ENCODE peak calls at places on chromosome 14, in eight cellular contexts. X, A, B, K, I, V, G and N are unnamed samples.

GRCh38 chr14:69345402-69345801 is 52.7 kb downstream of the ERH start:
- DNase-seq in K (no peak), I (no peak), V (no peak), B (no peak), A (no peak), X (no peak), G (no peak), N (no peak)

GRCh38 chr14:102392506-102392905 is 29.8 kb downstream of the TECPR2 start:
- DNase-seq in K (no peak), I (no peak), G (no peak), B (no peak), V (no peak), A (no peak), X (no peak), N (no peak)

GRCh38 chr14:82621881-82622450 is 1088.3 kb upstream of the SEL1L start:
- DNase-seq in A (no peak), B (no peak), K (no peak), G (no peak), I (no peak), V (no peak), X (no peak), N (no peak)

GRCh38 chr14:36524220-36524837 is 4.3 kb upstream of the NKX2-1 start:
- DNase-seq in A (no peak), K (no peak), X (no peak), I (no peak), G (no peak), V (no peak), B (no peak), N (no peak)

GRCh38 chr14:89912667-89913211 is 41.8 kb downstream of the EFCAB11 start:
- DNase-seq in I (peak; percentile 87), B (no peak), K (peak; percentile 98), V (no peak), G (peak; percentile 96), X (peak; percentile 68), A (no peak), N (peak; percentile 72)

GRCh38 chr14:24369463-24369862 is 1.5 kb downstream of the NFATC4 start:
- DNase-seq in X (no peak), G (no peak), I (no peak), B (no peak), V (no peak), A (no peak), K (no peak), N (no peak)

GRCh38 chr14:55448146-55448614 is 7.8 kb upstream of the TBPL2 start:
- DNase-seq in V (no peak), K (peak; percentile 98), B (peak; percentile 35), A (no peak), I (peak; percentile 87), G (peak; percentile 72), X (peak; percentile 100), N (no peak)

GRCh38 chr14:60648169-60648933 is 926 bp downstream of the SIX1 start:
- DNase-seq in V (no peak), I (peak; percentile 41), X (peak; percentile 51), A (no peak), B (no peak), K (peak; percentile 30), G (peak; percentile 67), N (no peak)

GRCh38 chr14:51093371-51094281 is 1.3 kb downstream of the TRIM9 start:
- DNase-seq in G (no peak), X (no peak), A (peak; percentile 23), I (peak; percentile 74), K (no peak), V (peak; percentile 65), B (no peak), N (peak; percentile 67)

GRCh38 chr14:68906439-68906838 is 72.7 kb downstream of the ACTN1 start:
- DNase-seq in G (no peak), B (no peak), K (no peak), X (no peak), I (no peak), A (no peak), V (no peak), N (no peak)

GRCh38 chr14:61106627-61107147 is 125.6 kb downstream of the SLC38A6 start:
- DNase-seq in V (no peak), K (peak; percentile 38), X (peak; percentile 39), A (no peak), G (no peak), I (peak; percentile 20), B (no peak), N (no peak)

GRCh38 chr14:53894456-53894855 is 62.2 kb downstream of the BMP4 start:
- DNase-seq in K (peak; percentile 71), A (no peak), X (peak; percentile 71), I (no peak), B (no peak), V (no peak), G (peak; percentile 64), N (no peak)

GRCh38 chr14:67856806-67857205 is 37.2 kb downstream of the RAD51B start:
- DNase-seq in A (no peak), K (no peak), B (no peak), G (peak; percentile 19), X (peak; percentile 59), V (no peak), I (no peak), N (no peak)

GRCh38 chr14:91891081-91891480 is 23.7 kb upstream of the TC2N start:
- DNase-seq in K (no peak), A (no peak), X (no peak), V (no peak), B (no peak), I (no peak), G (no peak), N (no peak)

GRCh38 chr14:50529288-50530179 is 2.8 kb downstream of the MAP4K5 start:
- DNase-seq in I (no peak), V (no peak), G (no peak), X (peak; percentile 34), A (no peak), K (no peak), B (no peak), N (no peak)

GRCh38 chr14:55707365-55707804 is 127.4 kb downstream of the KTN1 start:
- DNase-seq in A (no peak), B (no peak), X (peak; percentile 91), K (peak; percentile 80), I (peak; percentile 61), V (no peak), G (peak; percentile 88), N (no peak)

GRCh38 chr14:68622856-68623255 is 170.0 kb downstream of the ZFP36L1 start:
- DNase-seq in A (no peak), G (no peak), K (no peak), I (no peak), X (no peak), V (no peak), B (no peak), N (no peak)

GRCh38 chr14:71783786-71784185 is 148.4 kb upstream of the RGS6 start:
- DNase-seq in V (no peak), I (no peak), A (no peak), X (peak; percentile 12), K (no peak), G (peak; percentile 50), B (no peak), N (no peak)

GRCh38 chr14:68937790-68938514 is 41.1 kb downstream of the ACTN1 start:
- DNase-seq in X (no peak), G (peak; percentile 49), K (peak; percentile 42), V (no peak), A (peak; percentile 58), I (peak; percentile 89), B (peak; percentile 76), N (no peak)

GRCh38 chr14:76904100-76904739 is 78.0 kb downstream of the LRRC74A start:
- DNase-seq in K (peak; percentile 97), A (peak; percentile 48), I (peak; percentile 80), V (no peak), B (no peak), G (peak; percentile 94), X (peak; percentile 66), N (no peak)

GRCh38 chr14:76908834-76909233 is 82.6 kb downstream of the LRRC74A start:
- DNase-seq in A (no peak), G (no peak), X (no peak), I (peak; percentile 80), B (no peak), K (no peak), V (peak; percentile 66), N (no peak)

GRCh38 chr14:76901171-76902055 is 75.2 kb downstream of the LRRC74A start:
- DNase-seq in B (no peak), G (peak; percentile 74), V (no peak), K (no peak), I (no peak), X (no peak), A (no peak), N (no peak)

GRCh38 chr14:76902591-76902990 is 76.4 kb downstream of the LRRC74A start:
- DNase-seq in K (no peak), A (no peak), X (no peak), V (no peak), G (no peak), I (no peak), B (no peak), N (no peak)

DNA sequence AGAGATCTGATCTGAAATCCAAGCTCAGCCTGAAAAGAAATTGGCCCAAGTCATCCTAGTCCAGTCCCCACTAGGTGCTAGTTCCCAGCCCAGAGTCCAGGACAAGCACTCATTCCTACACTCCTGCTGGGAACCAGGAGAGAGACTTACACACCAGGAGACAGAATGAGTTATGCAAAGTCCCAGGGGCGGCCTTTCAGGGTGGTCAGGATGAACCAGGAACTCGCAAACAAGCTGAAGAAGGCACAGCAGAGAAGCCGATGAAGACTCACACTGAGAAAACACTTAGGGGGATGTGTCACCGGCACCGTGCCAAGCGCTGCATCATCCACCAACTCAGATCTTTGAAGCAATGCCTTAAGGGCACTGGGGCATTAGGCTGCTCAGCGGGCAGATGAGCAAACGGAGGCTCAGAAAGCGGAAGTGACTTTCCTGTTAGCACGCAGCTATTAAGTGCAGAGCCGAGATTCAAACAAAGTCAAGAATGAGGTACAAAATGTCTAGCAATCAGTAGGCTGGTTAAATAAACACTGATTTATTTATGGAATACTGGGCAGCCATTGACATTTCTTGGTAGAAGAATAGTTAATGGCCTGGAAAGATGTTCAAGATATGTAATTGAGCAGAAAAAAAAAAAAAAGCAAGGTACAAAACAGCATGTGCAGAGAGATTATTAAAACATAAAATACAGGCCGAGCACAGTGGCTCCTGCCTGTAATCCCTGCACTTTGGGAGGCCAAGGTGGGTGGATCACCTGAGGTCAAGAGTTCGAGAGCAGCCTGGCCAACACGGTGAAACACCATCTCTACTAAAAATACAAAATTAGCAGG is 78.7 kb downstream of the LRRC74A start:
- DNase-seq in K (peak; percentile 99), A (peak; percentile 52), G (peak; percentile 90), I (peak; percentile 99), X (peak; percentile 99), V (peak; percentile 81), B (peak; percentile 56), N (peak; percentile 85)
- H3K4me3 ChIP-seq in K (peak overlapping the region; percentile 24), A (no peak overlapping the region), G (peak overlapping the region; percentile 63), I (peak overlapping the region; percentile 30), X (peak overlapping the region; percentile 18), V (no peak overlapping the region), B (no peak overlapping the region), N (no peak overlapping the region)

GRCh38 chr14:34554540-34555250 is 15.2 kb upstream of the EAPP start:
- DNase-seq in K (no peak), A (no peak), V (no peak), I (peak; percentile 36), G (peak; percentile 12), B (peak; percentile 24), X (peak; percentile 52), N (no peak)
- H3K4me3 ChIP-seq in K (no peak overlapping the region), A (peak overlapping the region; percentile 11), V (no peak overlapping the region), I (peak overlapping the region; percentile 3), G (no peak overlapping the region), B (peak overlapping the region; percentile 1), X (peak overlapping the region; percentile 35), N (no peak overlapping the region)

GRCh38 chr14:73757381-73757780 is 43.2 kb upstream of the PNMA1 start:
- DNase-seq in B (no peak), X (no peak), V (no peak), K (no peak), I (no peak), G (no peak), A (no peak), N (no peak)
- H3K4me3 ChIP-seq in B (peak overlapping the region; percentile 67), X (peak overlapping the region; percentile 93), V (peak overlapping the region; percentile 73), K (no peak overlapping the region), I (no peak overlapping the region), G (peak overlapping the region; percentile 86), A (peak overlapping the region; percentile 88), N (peak overlapping the region; percentile 97)

GRCh38 chr14:104766256-104766862 is 13.4 kb downstream of the SIVA1 start:
- DNase-seq in I (no peak), V (no peak), G (no peak), K (no peak), B (no peak), A (no peak), X (no peak), N (no peak)
- H3K4me3 ChIP-seq in I (no peak overlapping the region), V (no peak overlapping the region), G (no peak overlapping the region), K (no peak overlapping the region), B (no peak overlapping the region), A (no peak overlapping the region), X (no peak overlapping the region), N (no peak overlapping the region)